ENCODE peak calls at places on chromosomes 4 and X, in six cellular contexts. M, E, W, K, F and X are unnamed samples.

GRCh38 chr4:128068927-128069326 is 7.8 kb downstream of the LARP1B start:
- DNase-seq in M (no peak), E (peak; percentile 24), W (no peak), K (no peak), F (no peak), X (peak; percentile 56)

GRCh38 chr4:2497931-2498330 is 29.0 kb downstream of the RNF4 start:
- DNase-seq in M (no peak), E (no peak), W (peak; percentile 61), K (no peak), F (no peak), X (no peak)

GRCh38 chrX:37921758-37922157 is 74.4 kb upstream of the DYNLT3 start:
- DNase-seq in M (no peak), E (peak; percentile 66), W (no peak), K (no peak), F (no peak), X (peak; percentile 39)

GRCh38 chrX:42602136-42602535 is 175.8 kb downstream of the PPP1R2C start:
- DNase-seq in M (no peak), E (no peak), W (no peak), K (no peak), F (no peak), X (no peak)

GRCh38 chr4:123325241-123325681 is 71.3 kb upstream of the SPRY1 start:
- DNase-seq in M (no peak), E (no peak), W (no peak), K (no peak), F (no peak), X (no peak)

GRCh38 chrX:68646421-68646820 is 1.0 kb upstream of the STARD8 start:
- DNase-seq in M (no peak), E (no peak), W (no peak), K (no peak), F (no peak), X (peak; percentile 11)

GRCh38 chr4:176875441-176875930 is 82.8 kb upstream of the VEGFC start:
- DNase-seq in M (no peak), E (no peak), W (no peak), K (no peak), F (no peak), X (no peak)

GRCh38 chr4:83139514-83140156 is 25.1 kb upstream of the PLAC8 start:
- DNase-seq in M (no peak), E (no peak), W (no peak), K (no peak), F (no peak), X (no peak)

GRCh38 chrX:63930140-63930539 is 145.1 kb upstream of the ARHGEF9 start:
- DNase-seq in M (no peak), E (no peak), W (no peak), K (no peak), F (no peak), X (no peak)

GRCh38 chr4:74120086-74120485 is 21.1 kb upstream of the CXCL2 start:
- DNase-seq in M (no peak), E (no peak), W (no peak), K (no peak), F (no peak), X (no peak)

GRCh38 chr4:52957791-52958190 is 95.7 kb downstream of the RASL11B start:
- DNase-seq in M (no peak), E (peak; percentile 24), W (no peak), K (no peak), F (no peak), X (no peak)

GRCh38 chr4:78704981-78705757 is 71.0 kb upstream of the BMP2K start:
- DNase-seq in M (no peak), E (peak; percentile 78), W (no peak), K (no peak), F (no peak), X (no peak)

GRCh38 chrX:101417981-101418841 is 10.2 kb downstream of the HNRNPH2 start:
- DNase-seq in M (no peak), E (no peak), W (peak; percentile 68), K (peak; percentile 54), F (peak; percentile 23), X (no peak)

GRCh38 chr4:139315221-139315675 is 13.0 kb upstream of the NDUFC1 start:
- DNase-seq in M (no peak), E (no peak), W (peak; percentile 61), K (no peak), F (no peak), X (no peak)

GRCh38 chr4:127335732-127336131 is 297.0 kb upstream of the INTU start:
- DNase-seq in M (no peak), E (no peak), W (no peak), K (no peak), F (no peak), X (no peak)

GRCh38 chr4:67700874-67701850 is at the start of gene UBA6:
- DNase-seq in M (peak; percentile 90), E (peak; percentile 96), W (peak; percentile 98), K (peak; percentile 95), F (peak; percentile 80), X (peak; percentile 96)
- TF ChIP-seq CTCF in M (no peak), E (peak; percentile 45), W (peak; percentile 37), K (peak; percentile 32), F (peak; percentile 67), X (peak; percentile 14)

DNA sequence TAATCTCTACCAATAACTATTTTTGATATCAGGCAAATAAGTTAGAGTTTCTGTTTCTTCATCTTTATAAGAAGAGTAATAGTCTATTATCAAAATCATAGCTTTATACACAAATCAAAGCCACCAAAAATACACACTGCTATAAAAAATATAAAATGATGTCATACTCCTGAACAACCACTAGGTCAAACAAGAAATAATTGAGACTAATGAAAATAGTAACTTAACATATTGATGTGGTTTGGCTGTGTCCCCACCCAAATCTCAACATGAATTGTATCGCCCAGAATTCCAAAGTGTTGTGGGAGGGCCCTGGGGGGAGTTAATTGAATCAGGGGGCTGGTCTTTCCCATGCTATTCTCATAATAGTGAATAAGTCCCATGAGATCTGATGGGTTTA is 2277.5 kb downstream of the ARAP2 start:
- DNase-seq in M (no peak), E (no peak), W (no peak), K (no peak), F (no peak), X (no peak)
- TF ChIP-seq CTCF in M (no peak), E (no peak), W (no peak), K (no peak), F (no peak), X (no peak)

GRCh38 chrX:72046447-72046846 is 85.3 kb downstream of the RTL5 start:
- DNase-seq in M (no peak), E (no peak), W (no peak), K (no peak), F (no peak), X (no peak)

GRCh38 chrX:72045552-72046277 is 86.0 kb downstream of the RTL5 start:
- DNase-seq in M (no peak), E (no peak), W (peak; percentile 56), K (peak; percentile 38), F (no peak), X (peak; percentile 8)

GRCh38 chrX:72050011-72050410 is 81.7 kb downstream of the RTL5 start:
- DNase-seq in M (no peak), E (no peak), W (no peak), K (no peak), F (no peak), X (no peak)

GRCh38 chrX:72051589-72051988 is 80.1 kb downstream of the RTL5 start:
- DNase-seq in M (no peak), E (no peak), W (no peak), K (no peak), F (no peak), X (no peak)

GRCh38 chrX:72048515-72049455 is 82.9 kb downstream of the RTL5 start:
- DNase-seq in M (no peak), E (no peak), W (no peak), K (no peak), F (no peak), X (no peak)
- TF ChIP-seq CTCF in M (no peak), E (no peak), W (no peak), K (no peak), F (no peak), X (no peak)

DNA sequence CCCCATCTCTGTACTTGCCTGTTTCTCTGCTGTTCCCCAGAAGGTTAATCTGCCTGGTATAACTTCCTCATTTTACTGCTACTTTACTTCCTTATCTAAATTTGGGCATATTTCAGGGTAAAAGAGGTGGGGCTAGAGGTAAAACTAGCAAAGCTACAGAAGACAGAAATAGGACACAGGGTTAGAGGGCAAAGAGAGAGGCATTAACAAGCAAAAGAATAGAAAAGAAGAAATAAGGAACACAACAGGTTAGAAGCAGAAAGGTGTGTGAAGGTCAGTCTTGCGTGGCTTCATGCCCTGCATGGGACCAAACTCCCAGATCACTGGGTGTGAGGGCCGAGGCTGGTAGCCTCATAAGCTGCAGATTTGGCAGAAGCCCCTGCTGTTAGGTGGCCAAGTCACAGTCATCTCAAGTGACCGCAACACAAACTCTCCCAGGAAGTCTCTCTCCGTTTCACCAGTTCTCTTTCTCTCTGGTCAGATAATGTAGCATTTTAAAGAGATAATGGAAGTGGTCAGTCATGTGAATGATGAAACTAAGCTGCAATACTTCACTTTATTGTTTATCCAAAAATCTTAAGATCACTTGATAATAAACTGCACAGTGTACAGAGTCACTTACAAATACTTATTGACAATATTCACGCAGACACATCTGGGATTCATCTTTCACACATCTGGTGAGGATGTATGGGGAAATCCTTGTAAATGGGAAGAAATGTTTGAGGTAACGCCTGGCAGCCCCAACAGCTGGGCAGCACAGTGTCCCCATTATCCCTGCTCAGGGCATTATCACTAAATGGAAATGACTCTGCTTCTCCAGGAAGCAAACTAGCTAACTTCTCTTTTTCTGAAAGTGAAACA is 16.4 kb downstream of the TMEM154 start:
- DNase-seq in M (no peak), E (no peak), W (no peak), K (no peak), F (no peak), X (no peak)
- TF ChIP-seq CTCF in M (no peak), E (no peak), W (no peak), K (no peak), F (no peak), X (no peak)

DNA sequence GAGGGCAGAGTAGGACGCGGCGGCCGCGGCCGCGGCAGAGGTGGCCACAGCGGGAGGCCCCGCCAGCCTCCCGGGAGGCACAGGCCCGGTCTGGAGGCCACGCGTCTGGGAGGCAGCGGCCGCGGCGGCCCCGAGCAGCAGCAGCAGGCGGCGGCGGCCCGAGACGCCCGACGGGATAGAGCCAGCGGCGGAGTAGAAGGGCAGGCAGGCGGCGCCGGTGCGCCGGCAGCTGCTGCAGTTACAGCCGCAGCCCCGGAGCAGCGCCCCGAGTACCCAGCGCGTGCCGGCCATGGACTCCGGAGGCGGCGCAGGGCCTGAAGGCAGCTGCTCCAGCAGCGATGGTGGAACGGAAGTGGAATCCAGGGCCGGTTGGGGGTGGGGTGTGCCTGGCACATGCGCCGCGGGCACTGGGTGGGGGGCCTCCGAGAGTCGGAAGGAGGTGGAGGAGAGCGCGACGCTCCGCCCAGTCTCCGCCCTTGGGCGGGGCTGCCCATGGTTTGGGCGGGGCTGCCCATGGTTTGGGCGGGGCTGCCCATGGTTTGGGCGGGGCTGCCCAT is at the start of gene GRSF1:
- DNase-seq in M (peak; percentile 77), E (peak; percentile 91), W (peak; percentile 96), K (peak; percentile 93), F (peak; percentile 88), X (peak; percentile 95)
- TF ChIP-seq CTCF in M (no peak), E (no peak), W (no peak), K (no peak), F (peak; percentile 33), X (no peak)